ENCODE peak calls at places on chromosome 17, in ten cellular contexts. C is HCT116; W is lung; E is AG04450; R is adrenal gland; I is spleen; O is CD4-positive, CD25-positive, alpha-beta regulatory T cell; U is heart right ventricle; V is stomach; A is PC-9. N is an unnamed sample. For H3K9me3, the result is how much of the 10 kb centered on the place peaks cover.

GRCh38 chr17:44557653-44558285 is 485 bp downstream of the FZD2 start:
- DNase-seq in C (no peak), W (no peak), E (no peak), R (no peak), I (peak), O (no peak), U (peak), V (peak), A (no peak), N (peak)

GRCh38 chr17:67272312-67273050 is 27.5 kb upstream of the HELZ start:
- DNase-seq in C (no peak), W (no peak), E (no peak), R (no peak), I (no peak), O (no peak), U (no peak), V (no peak), A (no peak), N (no peak)

GRCh38 chr17:61556224-61557188 is 34.5 kb downstream of the NACA2 start:
- DNase-seq in C (no peak), W (no peak), E (no peak), R (no peak), I (no peak), O (no peak), U (no peak), V (no peak), A (peak), N (no peak)

GRCh38 chr17:1197781-1198490 is 18.2 kb upstream of the ABR start:
- DNase-seq in C (no peak), W (peak), E (no peak), R (peak), I (peak), O (no peak), U (peak), V (peak), A (no peak), N (peak)

GRCh38 chr17:11492511-11492910 is 105.8 kb upstream of the DNAH9 start:
- DNase-seq in C (no peak), W (no peak), E (no peak), R (no peak), I (no peak), O (no peak), U (no peak), V (no peak), A (no peak), N (no peak)

GRCh38 chr17:59287887-59288286 is 43.6 kb upstream of the YPEL2 start:
- DNase-seq in C (no peak), W (no peak), E (no peak), R (no peak), I (no peak), O (no peak), U (no peak), V (no peak), A (no peak), N (no peak)

GRCh38 chr17:66474810-66475497 is 172.5 kb downstream of the PRKCA start:
- DNase-seq in C (no peak), W (no peak), E (no peak), R (no peak), I (no peak), O (no peak), U (no peak), V (no peak), A (no peak), N (no peak)

GRCh38 chr17:12643812-12644211 is 21.9 kb upstream of the MYOCD start:
- DNase-seq in C (no peak), W (no peak), E (no peak), R (no peak), I (no peak), O (no peak), U (no peak), V (no peak), A (no peak), N (no peak)

GRCh38 chr17:49183801-49184200 is 26.6 kb downstream of the GNGT2 start:
- DNase-seq in C (no peak), W (no peak), E (no peak), R (no peak), I (no peak), O (no peak), U (no peak), V (no peak), A (no peak), N (no peak)
- H3K9me3 ChIP-seq in C (under half), W (under half), E (under half), R (under half), I (under half), O (under half), U (under half), V (under half), A (under half), N (under half)

DNA sequence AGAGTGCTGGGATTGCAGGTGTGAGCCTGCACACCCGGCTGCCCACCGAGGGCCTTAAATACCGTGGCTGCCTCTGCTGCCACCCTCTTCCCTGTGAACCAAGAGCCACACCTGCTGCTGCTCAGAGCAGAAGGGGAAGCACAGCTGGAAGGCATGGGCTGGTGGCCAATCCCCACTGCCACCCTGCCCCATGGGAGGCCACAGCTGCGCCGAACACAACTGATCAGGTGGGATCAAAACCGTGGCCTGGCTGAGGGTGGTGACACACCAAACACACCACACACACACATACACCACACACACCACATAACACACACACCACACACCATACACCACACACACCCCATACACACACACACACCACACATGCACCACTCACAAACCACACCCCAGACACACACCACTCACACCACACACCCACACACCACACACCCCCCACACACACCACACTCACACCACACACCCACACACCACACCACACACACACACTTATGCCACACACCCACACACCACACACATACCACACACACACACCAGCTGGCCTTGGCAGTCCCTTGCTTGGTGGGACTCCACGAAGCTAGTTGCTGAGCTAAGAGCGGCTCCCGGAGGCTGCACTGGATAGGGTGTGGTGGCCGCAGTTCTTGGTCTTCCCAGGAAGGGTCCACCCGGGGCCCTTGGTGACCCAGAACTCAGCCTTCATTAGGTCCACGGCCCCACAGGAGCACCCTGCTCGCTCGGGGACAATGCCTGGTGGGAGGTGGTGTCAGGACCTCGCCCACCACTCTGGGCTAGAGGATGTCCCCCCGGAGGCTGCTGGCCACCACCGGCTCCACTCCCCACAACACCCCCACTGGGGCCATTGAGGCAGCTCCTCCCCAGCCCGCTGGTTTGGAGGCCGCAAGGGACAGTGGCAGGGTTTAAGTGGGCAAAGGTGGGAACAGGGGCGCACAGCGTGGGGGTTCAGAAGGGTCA is 14.9 kb downstream of the CEP131 start:
- DNase-seq in C (no peak), W (no peak), E (no peak), R (no peak), I (no peak), O (no peak), U (no peak), V (no peak), A (no peak), N (no peak)
- H3K9me3 ChIP-seq in C (under half), W (under half), E (under half), R (under half), I (under half), O (under half), U (under half), V (under half), A (under half), N (under half)

DNA sequence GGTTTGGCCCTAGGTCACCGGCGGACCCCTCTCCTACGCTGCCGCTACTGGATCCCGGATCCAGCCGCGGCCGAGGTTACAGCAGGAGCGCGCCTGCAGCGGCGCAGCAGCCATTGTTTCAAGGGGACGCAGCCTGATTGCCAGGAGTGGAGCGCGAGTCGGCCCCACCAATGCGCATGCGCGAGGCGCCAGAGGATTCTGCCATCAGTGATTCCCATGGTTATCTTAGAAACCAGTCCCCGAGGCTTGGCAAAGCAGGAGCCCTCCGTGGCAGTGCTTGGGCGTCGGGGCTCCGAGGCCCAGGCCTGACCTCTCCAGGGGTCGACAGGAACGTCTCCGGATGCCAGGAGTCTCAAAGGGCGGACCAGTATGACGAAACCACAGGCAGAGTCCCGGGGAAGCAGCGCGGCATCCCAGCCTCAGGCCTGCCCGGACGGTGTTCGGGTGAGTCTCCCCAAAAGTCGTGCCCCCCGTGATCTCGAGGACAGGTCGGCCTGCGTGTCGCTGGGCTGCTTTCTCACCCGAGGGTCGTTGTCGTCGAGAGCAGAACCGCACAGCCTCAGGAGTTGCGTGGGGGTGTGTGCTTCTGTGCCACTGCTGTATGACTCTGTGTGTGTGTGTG is 608.5 kb downstream of the KCNJ18 start:
- DNase-seq in C (no peak), W (no peak), E (no peak), R (no peak), I (no peak), O (no peak), U (no peak), V (no peak), A (no peak), N (peak)
- H3K9me3 ChIP-seq in C (under half), W (under half), E (half or more), R (under half), I (half or more), O (half or more), U (half or more), V (under half), A (under half), N (under half)

GRCh38 chr17:21817791-21818364 is 125.6 kb downstream of the KCNJ18 start:
- DNase-seq in C (no peak), W (no peak), E (no peak), R (no peak), I (no peak), O (no peak), U (no peak), V (no peak), A (no peak), N (no peak)

GRCh38 chr17:21823130-21823529 is 130.8 kb downstream of the KCNJ18 start:
- DNase-seq in C (no peak), W (no peak), E (no peak), R (no peak), I (no peak), O (no peak), U (no peak), V (no peak), A (no peak), N (no peak)

GRCh38 chr17:21823643-21824042 is 131.3 kb downstream of the KCNJ18 start:
- DNase-seq in C (no peak), W (no peak), E (no peak), R (no peak), I (no peak), O (no peak), U (no peak), V (no peak), A (no peak), N (no peak)
- H3K9me3 ChIP-seq in C (under half), W (under half), E (under half), R (under half), I (under half), O (under half), U (under half), V (under half), A (under half), N (under half)

DNA sequence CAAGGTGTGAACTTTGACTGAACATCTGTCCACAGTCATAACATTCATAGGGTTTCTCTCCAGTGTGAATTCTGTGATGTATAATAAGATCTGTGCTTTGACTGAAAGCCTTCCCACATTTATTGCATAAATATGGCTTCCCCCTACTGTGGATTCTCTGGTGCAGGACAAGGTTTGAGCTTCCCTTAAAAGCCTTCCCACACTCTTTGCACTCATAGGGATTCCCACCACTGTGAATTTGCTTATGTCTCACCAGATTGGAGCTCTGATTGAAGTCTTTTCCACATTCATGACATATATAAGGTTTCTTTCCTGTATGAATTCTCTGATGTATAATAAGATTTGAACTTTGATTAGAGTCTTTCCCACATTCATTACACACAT is 8.3 kb downstream of the ZNF594 start:
- DNase-seq in C (no peak), W (no peak), E (no peak), R (no peak), I (no peak), O (no peak), U (no peak), V (no peak), A (no peak), N (no peak)
- H3K9me3 ChIP-seq in C (half or more), W (under half), E (half or more), R (half or more), I (half or more), O (half or more), U (half or more), V (half or more), A (half or more), N (under half)

GRCh38 chr17:68606451-68607307 is 5.5 kb upstream of the FAM20A start:
- DNase-seq in C (no peak), W (no peak), E (no peak), R (no peak), I (no peak), O (no peak), U (no peak), V (no peak), A (no peak), N (no peak)
- H3K9me3 ChIP-seq in C (under half), W (under half), E (under half), R (under half), I (under half), O (under half), U (under half), V (under half), A (under half), N (under half)

GRCh38 chr17:22253007-22253406 is 560.7 kb downstream of the KCNJ18 start:
- DNase-seq in C (no peak), W (no peak), E (no peak), R (no peak), I (no peak), O (no peak), U (no peak), V (no peak), A (no peak), N (no peak)
- H3K9me3 ChIP-seq in C (under half), W (under half), E (under half), R (under half), I (half or more), O (under half), U (under half), V (under half), A (under half), N (under half)

N was measured in testis.